ENCODE peak calls at places on chromosomes 7 and 10, in nine cellular contexts. One of them, this sample, is unnamed.
A peak's percentile ranks its signal among the peaks of the same experiment; 100 is the strongest.

GRCh38 chr7:132030161-132030568 is 473.7 kb upstream of the PODXL start:
- DNase-seq in fibroblast of lung: peak; percentile 22
- DNase-seq in body of pancreas: peak; percentile 65
- DNase-seq in Peyer's patch: no peak
- DNase-seq in AG04450: no peak
- DNase-seq in K562: no peak
- DNase-seq in lung: no peak
- DNase-seq in stomach: peak; percentile 61
- DNase-seq in CD8-positive, alpha-beta T cell: no peak
- DNase-seq in this sample: no peak

GRCh38 chr7:131467788-131468187 is 88.6 kb downstream of the PODXL start:
- DNase-seq in fibroblast of lung: no peak
- DNase-seq in body of pancreas: no peak
- DNase-seq in Peyer's patch: no peak
- DNase-seq in AG04450: no peak
- DNase-seq in K562: no peak
- DNase-seq in lung: no peak
- DNase-seq in stomach: no peak
- DNase-seq in CD8-positive, alpha-beta T cell: no peak
- DNase-seq in this sample: no peak

GRCh38 chr10:24665001-24665400 is 58.7 kb downstream of the ARHGAP21 start:
- DNase-seq in fibroblast of lung: no peak
- DNase-seq in body of pancreas: no peak
- DNase-seq in Peyer's patch: no peak
- DNase-seq in AG04450: no peak
- DNase-seq in K562: no peak
- DNase-seq in lung: no peak
- DNase-seq in stomach: no peak
- DNase-seq in CD8-positive, alpha-beta T cell: no peak
- DNase-seq in this sample: no peak

GRCh38 chr10:103053659-103054581 is 135.8 kb downstream of the CNNM2 start:
- DNase-seq in fibroblast of lung: peak; percentile 82
- DNase-seq in body of pancreas: peak; percentile 29
- DNase-seq in Peyer's patch: peak; percentile 29
- DNase-seq in AG04450: peak; percentile 45
- DNase-seq in K562: peak; percentile 45
- DNase-seq in lung: peak; percentile 63
- DNase-seq in stomach: peak; percentile 50
- DNase-seq in CD8-positive, alpha-beta T cell: peak; percentile 56
- DNase-seq in this sample: peak; percentile 91

GRCh38 chr10:62554632-62555199 is 180.5 kb downstream of the ZNF365 start:
- DNase-seq in fibroblast of lung: peak; percentile 42
- DNase-seq in body of pancreas: no peak
- DNase-seq in Peyer's patch: no peak
- DNase-seq in AG04450: no peak
- DNase-seq in K562: peak; percentile 33
- DNase-seq in lung: no peak
- DNase-seq in stomach: no peak
- DNase-seq in CD8-positive, alpha-beta T cell: no peak
- DNase-seq in this sample: no peak

GRCh38 chr7:58086461-58086860 is 636.5 kb downstream of the ZNF716 start:
- DNase-seq in fibroblast of lung: no peak
- DNase-seq in body of pancreas: no peak
- DNase-seq in Peyer's patch: no peak
- DNase-seq in AG04450: no peak
- DNase-seq in K562: no peak
- DNase-seq in lung: no peak
- DNase-seq in stomach: peak; percentile 25
- DNase-seq in CD8-positive, alpha-beta T cell: no peak
- DNase-seq in this sample: no peak

GRCh38 chr7:78125884-78126283 is 327.3 kb downstream of the PHTF2 start:
- DNase-seq in fibroblast of lung: peak; percentile 52
- DNase-seq in body of pancreas: no peak
- DNase-seq in Peyer's patch: no peak
- DNase-seq in AG04450: peak; percentile 68
- DNase-seq in K562: no peak
- DNase-seq in lung: no peak
- DNase-seq in stomach: no peak
- DNase-seq in CD8-positive, alpha-beta T cell: no peak
- DNase-seq in this sample: no peak

GRCh38 chr7:117645456-117646181 is 165.8 kb downstream of the CFTR start:
- DNase-seq in fibroblast of lung: peak; percentile 90
- DNase-seq in body of pancreas: no peak
- DNase-seq in Peyer's patch: no peak
- DNase-seq in AG04450: no peak
- DNase-seq in K562: no peak
- DNase-seq in lung: no peak
- DNase-seq in stomach: no peak
- DNase-seq in CD8-positive, alpha-beta T cell: no peak
- DNase-seq in this sample: no peak

GRCh38 chr10:13775786-13776780 is 189.3 kb downstream of the PRPF18 start:
- DNase-seq in fibroblast of lung: peak; percentile 94
- DNase-seq in body of pancreas: no peak
- DNase-seq in Peyer's patch: no peak
- DNase-seq in AG04450: peak; percentile 55
- DNase-seq in K562: no peak
- DNase-seq in lung: no peak
- DNase-seq in stomach: no peak
- DNase-seq in CD8-positive, alpha-beta T cell: no peak
- DNase-seq in this sample: no peak

GRCh38 chr10:13771992-13772391 is 185.2 kb downstream of the PRPF18 start:
- DNase-seq in fibroblast of lung: no peak
- DNase-seq in body of pancreas: no peak
- DNase-seq in Peyer's patch: no peak
- DNase-seq in AG04450: no peak
- DNase-seq in K562: no peak
- DNase-seq in lung: no peak
- DNase-seq in stomach: no peak
- DNase-seq in CD8-positive, alpha-beta T cell: no peak
- DNase-seq in this sample: no peak

GRCh38 chr10:13774303-13774893 is 187.6 kb downstream of the PRPF18 start:
- DNase-seq in fibroblast of lung: no peak
- DNase-seq in body of pancreas: no peak
- DNase-seq in Peyer's patch: no peak
- DNase-seq in AG04450: no peak
- DNase-seq in K562: no peak
- DNase-seq in lung: no peak
- DNase-seq in stomach: no peak
- DNase-seq in CD8-positive, alpha-beta T cell: no peak
- DNase-seq in this sample: no peak

GRCh38 chr10:13773043-13773442 is 186.3 kb downstream of the PRPF18 start:
- DNase-seq in fibroblast of lung: peak; percentile 33
- DNase-seq in body of pancreas: no peak
- DNase-seq in Peyer's patch: no peak
- DNase-seq in AG04450: no peak
- DNase-seq in K562: no peak
- DNase-seq in lung: no peak
- DNase-seq in stomach: no peak
- DNase-seq in CD8-positive, alpha-beta T cell: no peak
- DNase-seq in this sample: no peak

DNA sequence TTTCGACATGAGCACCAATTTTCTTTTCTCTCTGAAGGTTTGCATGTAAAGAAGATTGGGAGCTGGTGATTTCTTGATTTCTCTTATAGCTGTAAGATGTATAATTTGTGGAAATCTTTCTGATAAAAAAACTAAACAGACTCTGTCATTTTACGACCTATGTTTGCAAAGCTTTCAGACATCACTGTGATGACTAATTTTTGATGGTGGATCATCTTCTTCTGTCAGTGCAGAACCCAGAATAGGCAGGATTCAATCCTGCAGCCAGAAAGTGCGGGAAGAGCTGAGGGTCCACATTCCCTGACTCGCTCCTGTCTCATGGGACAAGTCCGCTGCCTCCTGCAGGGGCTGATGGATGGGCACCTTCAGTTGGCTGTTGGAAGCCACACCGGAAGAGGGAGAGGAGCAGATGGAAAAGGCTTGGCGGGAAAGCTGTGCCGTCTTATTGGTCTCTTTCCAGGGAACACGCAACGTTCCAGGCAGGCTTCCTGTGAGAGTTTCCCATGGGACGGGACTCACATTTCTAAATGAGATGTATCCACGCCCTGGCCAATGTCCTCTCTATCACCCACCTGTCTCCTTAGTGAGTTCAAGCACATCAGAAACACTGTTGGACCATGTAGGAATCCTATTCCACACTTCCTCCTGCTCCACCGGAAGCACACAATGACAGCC is 186.9 kb downstream of the PRPF18 start:
- DNase-seq in fibroblast of lung: no peak
- DNase-seq in body of pancreas: no peak
- DNase-seq in Peyer's patch: no peak
- DNase-seq in AG04450: no peak
- DNase-seq in K562: no peak
- DNase-seq in lung: no peak
- DNase-seq in stomach: no peak
- DNase-seq in CD8-positive, alpha-beta T cell: no peak
- DNase-seq in this sample: no peak
- TF ChIP-seq CTCF in fibroblast of lung: no peak
- TF ChIP-seq CTCF in body of pancreas: no peak
- TF ChIP-seq CTCF in Peyer's patch: no peak
- TF ChIP-seq CTCF in AG04450: no peak
- TF ChIP-seq CTCF in K562: no peak
- TF ChIP-seq CTCF in lung: no peak
- TF ChIP-seq CTCF in stomach: no peak
- TF ChIP-seq CTCF in CD8-positive, alpha-beta T cell: no peak
- TF ChIP-seq CTCF in this sample: no peak

GRCh38 chr7:149459540-149460433 is 1.1 kb downstream of the ZNF777 start:
- DNase-seq in fibroblast of lung: peak; percentile 25
- DNase-seq in body of pancreas: no peak
- DNase-seq in Peyer's patch: no peak
- DNase-seq in AG04450: no peak
- DNase-seq in K562: peak; percentile 79
- DNase-seq in lung: no peak
- DNase-seq in stomach: no peak
- DNase-seq in CD8-positive, alpha-beta T cell: no peak
- DNase-seq in this sample: no peak

GRCh38 chr7:149462101-149462520 is 1.2 kb upstream of the ZNF777 start:
- DNase-seq in fibroblast of lung: no peak
- DNase-seq in body of pancreas: no peak
- DNase-seq in Peyer's patch: no peak
- DNase-seq in AG04450: no peak
- DNase-seq in K562: no peak
- DNase-seq in lung: no peak
- DNase-seq in stomach: no peak
- DNase-seq in CD8-positive, alpha-beta T cell: no peak
- DNase-seq in this sample: no peak

GRCh38 chr7:149459201-149459539 is 1.7 kb downstream of the ZNF777 start:
- DNase-seq in fibroblast of lung: no peak
- DNase-seq in body of pancreas: no peak
- DNase-seq in Peyer's patch: no peak
- DNase-seq in AG04450: no peak
- DNase-seq in K562: peak; percentile 34
- DNase-seq in lung: no peak
- DNase-seq in stomach: no peak
- DNase-seq in CD8-positive, alpha-beta T cell: no peak
- DNase-seq in this sample: no peak

GRCh38 chr7:149458235-149458634 is 2.6 kb downstream of the ZNF777 start:
- DNase-seq in fibroblast of lung: no peak
- DNase-seq in body of pancreas: no peak
- DNase-seq in Peyer's patch: no peak
- DNase-seq in AG04450: no peak
- DNase-seq in K562: no peak
- DNase-seq in lung: no peak
- DNase-seq in stomach: no peak
- DNase-seq in CD8-positive, alpha-beta T cell: no peak
- DNase-seq in this sample: no peak

DNA sequence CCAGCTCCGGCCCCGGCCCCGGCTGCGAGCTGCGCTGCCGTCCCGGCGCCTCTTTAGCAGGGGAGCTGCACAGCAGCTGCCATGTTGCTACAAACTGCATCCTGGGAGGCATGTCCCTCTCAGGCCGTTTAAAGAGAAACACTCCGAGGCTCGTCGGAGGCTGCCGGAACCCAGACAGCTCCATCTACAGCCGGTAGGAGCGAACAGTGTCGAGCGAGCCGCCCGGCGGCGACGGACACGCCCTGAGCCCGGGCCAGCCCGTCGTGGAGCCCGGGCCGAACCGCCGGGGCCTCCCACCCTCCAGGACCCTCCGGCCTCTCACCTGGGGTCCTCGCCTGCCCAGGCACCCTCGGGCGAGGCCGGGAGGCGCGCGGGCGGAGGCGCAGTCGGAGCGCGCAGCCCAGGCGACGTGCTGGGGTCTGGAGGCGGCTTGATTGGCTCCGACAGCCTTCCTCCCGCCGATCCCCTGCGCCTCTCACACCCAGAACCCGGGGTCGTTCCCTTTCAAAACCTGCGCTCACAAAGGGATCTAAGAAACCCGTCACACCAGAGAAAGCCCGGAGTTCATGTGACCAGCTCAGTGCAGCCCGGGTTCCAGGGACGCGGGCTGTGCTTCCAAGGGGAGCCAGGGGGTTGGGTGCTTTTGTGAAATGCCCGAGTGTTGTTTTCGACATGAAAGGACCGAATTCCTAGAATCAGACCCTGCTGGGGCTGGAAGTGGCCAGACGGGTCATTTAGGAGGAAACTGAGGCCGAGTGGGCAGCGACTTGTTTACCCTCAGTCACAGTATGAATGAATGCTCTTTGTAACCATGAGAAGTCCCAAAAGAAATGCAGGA is at the start of gene ZNF777:
- DNase-seq in fibroblast of lung: peak; percentile 88
- DNase-seq in body of pancreas: peak; percentile 86
- DNase-seq in Peyer's patch: peak; percentile 73
- DNase-seq in AG04450: peak; percentile 60
- DNase-seq in K562: peak; percentile 93
- DNase-seq in lung: peak; percentile 86
- DNase-seq in stomach: peak; percentile 87
- DNase-seq in CD8-positive, alpha-beta T cell: peak; percentile 81
- DNase-seq in this sample: no peak
- H3K27me3 ChIP-seq in fibroblast of lung: no peaks in the 10 kb centered on the region
- H3K27me3 ChIP-seq in body of pancreas: no peaks in the 10 kb centered on the region
- H3K27me3 ChIP-seq in Peyer's patch: no peaks in the 10 kb centered on the region
- H3K27me3 ChIP-seq in AG04450: peaks cover 6% of the 10 kb centered on the region
- H3K27me3 ChIP-seq in K562: peaks cover 7% of the 10 kb centered on the region
- H3K27me3 ChIP-seq in lung: no peaks in the 10 kb centered on the region
- H3K27me3 ChIP-seq in stomach: no peaks in the 10 kb centered on the region
- H3K27me3 ChIP-seq in CD8-positive, alpha-beta T cell: no peaks in the 10 kb centered on the region
- H3K27me3 ChIP-seq in this sample: no peaks in the 10 kb centered on the region

DNA sequence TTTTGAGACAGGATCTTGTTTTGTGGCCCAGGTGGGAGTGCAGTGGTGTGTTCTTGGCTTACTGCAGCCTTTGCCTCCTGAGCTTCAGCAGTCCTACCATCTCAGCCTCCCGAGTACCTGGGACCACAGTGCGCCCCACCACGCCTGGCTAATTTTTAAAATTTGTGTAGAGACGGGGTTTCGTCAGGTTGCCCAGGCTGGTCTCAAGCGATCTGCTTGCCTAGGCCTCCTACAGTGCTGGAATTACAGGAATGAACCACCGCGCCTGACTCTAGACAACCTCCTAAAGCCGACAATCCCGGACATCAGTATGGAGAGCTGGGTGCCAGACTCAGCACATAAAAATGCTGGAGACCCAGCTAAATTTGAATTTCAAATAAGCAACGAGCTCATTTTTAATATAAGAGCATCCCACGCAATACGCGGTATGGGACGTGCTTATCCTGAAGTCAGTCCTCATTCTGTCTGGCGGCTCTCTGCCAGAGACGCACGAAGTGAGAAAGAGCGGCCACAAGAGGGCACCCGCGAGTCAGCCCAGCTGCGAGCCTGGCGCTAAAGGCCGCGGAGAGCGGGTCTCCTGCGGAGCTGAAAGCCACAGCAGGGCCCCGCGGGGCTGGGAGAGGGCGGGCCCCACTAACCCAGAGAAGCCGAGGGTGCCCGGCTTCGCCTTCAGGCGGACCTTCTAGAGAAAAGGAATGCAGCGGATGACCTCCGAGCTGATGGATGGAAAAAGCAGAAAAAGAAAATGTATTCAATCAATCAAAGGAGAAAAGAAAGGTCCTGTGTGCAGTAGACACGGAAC is 7.1 kb downstream of the CALY start:
- DNase-seq in fibroblast of lung: peak; percentile 84
- DNase-seq in body of pancreas: peak; percentile 89
- DNase-seq in Peyer's patch: peak; percentile 76
- DNase-seq in AG04450: peak; percentile 74
- DNase-seq in K562: peak; percentile 76
- DNase-seq in lung: peak; percentile 82
- DNase-seq in stomach: peak; percentile 91
- DNase-seq in CD8-positive, alpha-beta T cell: peak; percentile 89
- DNase-seq in this sample: no peak
- TF ChIP-seq CTCF in fibroblast of lung: peak; percentile 78
- TF ChIP-seq CTCF in body of pancreas: peak; percentile 83
- TF ChIP-seq CTCF in Peyer's patch: peak; percentile 96
- TF ChIP-seq CTCF in AG04450: peak; percentile 95
- TF ChIP-seq CTCF in K562: peak; percentile 79
- TF ChIP-seq CTCF in lung: peak; percentile 62
- TF ChIP-seq CTCF in stomach: no peak
- TF ChIP-seq CTCF in CD8-positive, alpha-beta T cell: peak; percentile 96
- TF ChIP-seq CTCF in this sample: peak; percentile 85

GRCh38 chr10:44776181-44776580 is 135.0 kb upstream of the TMEM72 start:
- DNase-seq in fibroblast of lung: peak; percentile 66
- DNase-seq in body of pancreas: no peak
- DNase-seq in Peyer's patch: no peak
- DNase-seq in AG04450: no peak
- DNase-seq in K562: no peak
- DNase-seq in lung: no peak
- DNase-seq in stomach: no peak
- DNase-seq in CD8-positive, alpha-beta T cell: no peak
- DNase-seq in this sample: no peak
- H3K27me3 ChIP-seq in fibroblast of lung: peaks cover 3% of the 10 kb centered on the region
- H3K27me3 ChIP-seq in body of pancreas: no peaks in the 10 kb centered on the region
- H3K27me3 ChIP-seq in Peyer's patch: no peaks in the 10 kb centered on the region
- H3K27me3 ChIP-seq in AG04450: no peaks in the 10 kb centered on the region
- H3K27me3 ChIP-seq in K562: peaks cover 35% of the 10 kb centered on the region
- H3K27me3 ChIP-seq in lung: no peaks in the 10 kb centered on the region
- H3K27me3 ChIP-seq in stomach: no peaks in the 10 kb centered on the region
- H3K27me3 ChIP-seq in CD8-positive, alpha-beta T cell: no peaks in the 10 kb centered on the region
- H3K27me3 ChIP-seq in this sample: no peaks in the 10 kb centered on the region